ENCODE peak calls at places on chromosomes 1 and 21, in four cellular contexts. K is HTR-8/SVneo; D is natural killer cell treated with Interleukin-12 subunit alpha and Interleukin-12 subunit beta and Interleukin-15 and Interleukin-18, amount 100 ng/mL, for 72 hours; N is A549. J is an unnamed sample.

GRCh38 chr1:59967141-59967697 is 40.6 kb upstream of the CYP2J2 start:
- DNase-seq in K (no peak), D (no peak), N (no peak), J (no peak)

GRCh38 chr1:230087034-230087721 is 20.1 kb downstream of the GALNT2 start:
- DNase-seq in K (no peak), D (no peak), N (no peak), J (no peak)

GRCh38 chr21:45617021-45617930 is 26.2 kb upstream of the PCBP3 start:
- DNase-seq in K (no peak), D (no peak), N (no peak), J (no peak)

GRCh38 chr1:182301467-182302198 is 90.0 kb downstream of the GLUL start:
- DNase-seq in K (no peak), D (no peak), N (no peak), J (no peak)

GRCh38 chr21:15139881-15140280 is 75.1 kb upstream of the NRIP1 start:
- DNase-seq in K (no peak), D (no peak), N (no peak), J (no peak)

GRCh38 chr1:85585845-85586244 is 5.3 kb downstream of the CCN1 start:
- DNase-seq in K (no peak), D (no peak), N (no peak), J (no peak)

GRCh38 chr1:66278260-66279046 is 255.5 kb upstream of the SGIP1 start:
- DNase-seq in K (no peak), D (no peak), N (no peak), J (no peak)

GRCh38 chr1:183363967-183364366 is 54.2 kb downstream of the NMNAT2 start:
- DNase-seq in K (no peak), D (no peak), N (no peak), J (no peak)

GRCh38 chr21:43778469-43779335 is 2.6 kb upstream of the CSTB start:
- DNase-seq in K (no peak), D (no peak), N (no peak), J (no peak)

GRCh38 chr1:152344463-152344862 is 15.3 kb downstream of the FLG2 start:
- DNase-seq in K (no peak), D (no peak), N (no peak), J (no peak)

GRCh38 chr1:158121604-158122254 is 59.0 kb upstream of the CD1D start:
- DNase-seq in K (peak), D (no peak), N (peak), J (no peak)

GRCh38 chr1:219660666-219661463 is 48.0 kb upstream of the ZC3H11B start:
- DNase-seq in K (peak), D (no peak), N (peak), J (peak)

GRCh38 chr1:207579436-207579799 is 65.5 kb upstream of the CR1L start:
- DNase-seq in K (peak), D (no peak), N (peak), J (no peak)

GRCh38 chr1:235583511-235584001 is 66.0 kb downstream of the GNG4 start:
- DNase-seq in K (no peak), D (peak), N (peak), J (no peak)

GRCh38 chr1:245143849-245144248 is 10.9 kb upstream of the KIF26B start:
- DNase-seq in K (no peak), D (no peak), N (no peak), J (no peak)

GRCh38 chr1:62386351-62387121 is 50.3 kb upstream of the USP1 start:
- DNase-seq in K (no peak), D (no peak), N (no peak), J (no peak)

GRCh38 chr1:112230232-112230631 is 165.8 kb upstream of the CTTNBP2NL start:
- DNase-seq in K (no peak), D (no peak), N (no peak), J (no peak)

GRCh38 chr1:157279157-157280140 is 141.3 kb upstream of the ETV3 start:
- DNase-seq in K (no peak), D (no peak), N (no peak), J (no peak)

GRCh38 chr1:36885537-36886441 is 148.5 kb downstream of the GRIK3 start:
- DNase-seq in K (no peak), D (no peak), N (no peak), J (no peak)

GRCh38 chr21:35234725-35235124 is 185.6 kb upstream of the RUNX1 start:
- DNase-seq in K (no peak), D (no peak), N (no peak), J (no peak)

GRCh38 chr1:161420763-161421455 is 53.2 kb upstream of the CFAP126 start:
- DNase-seq in K (no peak), D (no peak), N (peak), J (no peak)

GRCh38 chr1:56758135-56758534 is 61.1 kb downstream of the FYB2 start:
- DNase-seq in K (no peak), D (no peak), N (no peak), J (no peak)

GRCh38 chr21:44677881-44678280 is 4.1 kb downstream of the KRTAP12-1 start:
- DNase-seq in K (no peak), D (no peak), N (no peak), J (no peak)

GRCh38 chr1:53754484-53755312 is 15.7 kb upstream of the GLIS1 start:
- DNase-seq in K (peak), D (no peak), N (peak), J (no peak)

GRCh38 chr1:96492236-96492635 is 229.3 kb upstream of the PTBP2 start:
- DNase-seq in K (peak), D (no peak), N (no peak), J (no peak)

GRCh38 chr21:45919593-45919992 is 62.0 kb upstream of the COL6A1 start:
- DNase-seq in K (no peak), D (no peak), N (no peak), J (no peak)

GRCh38 chr1:207838156-207839082 is 72.5 kb downstream of the CD34 start:
- DNase-seq in K (no peak), D (no peak), N (no peak), J (no peak)

GRCh38 chr1:3742439-3743298 is 9.6 kb upstream of the CCDC27 start:
- DNase-seq in K (no peak), D (no peak), N (no peak), J (no peak)

GRCh38 chr1:186738896-186739295 is 58.7 kb upstream of the PTGS2 start:
- DNase-seq in K (no peak), D (no peak), N (no peak), J (no peak)

GRCh38 chr1:78892251-78892650 is 114.3 kb downstream of the ADGRL4 start:
- DNase-seq in K (no peak), D (no peak), N (no peak), J (no peak)

J was measured in epithelial cell of proximal tubule.